ENCODE peak calls at places on chromosomes 4 and X, in nine cellular contexts. W is HepG2, B is IMR-90, T is transverse colon, Q is adrenal gland, A is breast epithelium, C is uterus, Z is heart left ventricle, X is GM12892. G is an unnamed sample.
A peak's percentile ranks its signal among the peaks of the same experiment; 100 is the strongest.

GRCh38 chr4:81359207-81359606 is 112.5 kb downstream of the RASGEF1B start:
- DNase-seq in W (no peak), B (peak; percentile 70), T (no peak), Q (no peak), A (no peak), C (no peak), Z (no peak), X (no peak), G (no peak)

GRCh38 chrX:46965125-46965758 is 53.0 kb downstream of the JADE3 start:
- DNase-seq in W (no peak), B (peak; percentile 73), T (no peak), Q (no peak), A (no peak), C (no peak), Z (no peak), X (no peak), G (no peak)

GRCh38 chrX:57329008-57329407 is 42.5 kb downstream of the FAAH2 start:
- DNase-seq in W (peak; percentile 2), B (no peak), T (no peak), Q (no peak), A (no peak), C (no peak), Z (no peak), X (no peak), G (no peak)

GRCh38 chr4:7020290-7020689 is 22.9 kb upstream of the TADA2B start:
- DNase-seq in W (no peak), B (no peak), T (no peak), Q (no peak), A (no peak), C (no peak), Z (no peak), X (no peak), G (no peak)

GRCh38 chr4:33722800-33723511 is 2521.4 kb downstream of the ARAP2 start:
- DNase-seq in W (no peak), B (no peak), T (no peak), Q (no peak), A (no peak), C (no peak), Z (no peak), X (no peak), G (no peak)

GRCh38 chr4:52914051-52914605 is 52.0 kb downstream of the RASL11B start:
- DNase-seq in W (peak; percentile 27), B (peak; percentile 89), T (no peak), Q (peak; percentile 82), A (no peak), C (no peak), Z (no peak), X (no peak), G (no peak)

GRCh38 chrX:81259008-81259713 is 57.3 kb downstream of the SH3BGRL start:
- DNase-seq in W (no peak), B (peak; percentile 67), T (no peak), Q (no peak), A (no peak), C (no peak), Z (peak; percentile 7), X (no peak), G (no peak)

GRCh38 chrX:1390621-1391369 is 1.1 kb downstream of the SLC25A6 start:
- DNase-seq in W (no peak), B (no peak), T (peak; percentile 13), Q (peak; percentile 50), A (peak; percentile 43), C (no peak), Z (no peak), X (no peak), G (no peak)

GRCh38 chrX:76183289-76184057 is 10.6 kb downstream of the PBDC1 start:
- DNase-seq in W (peak; percentile 59), B (peak; percentile 94), T (no peak), Q (no peak), A (no peak), C (no peak), Z (no peak), X (no peak), G (no peak)

GRCh38 chr4:159946983-159947645 is 844.2 kb downstream of the RAPGEF2 start:
- DNase-seq in W (peak; percentile 52), B (peak; percentile 45), T (no peak), Q (no peak), A (no peak), C (no peak), Z (no peak), X (no peak), G (no peak)

GRCh38 chrX:100798815-100799214 is 21.4 kb upstream of the CSTF2 start:
- DNase-seq in W (no peak), B (no peak), T (no peak), Q (no peak), A (no peak), C (no peak), Z (no peak), X (no peak), G (no peak)

GRCh38 chrX:15202458-15203177 is 67.3 kb downstream of the ASB9 start:
- DNase-seq in W (no peak), B (no peak), T (no peak), Q (no peak), A (no peak), C (no peak), Z (no peak), X (no peak), G (no peak)

GRCh38 chrX:21907250-21907649 is 33.3 kb upstream of the SMS start:
- DNase-seq in W (no peak), B (peak; percentile 30), T (no peak), Q (no peak), A (no peak), C (no peak), Z (no peak), X (no peak), G (no peak)

GRCh38 chr4:118911162-118911791 is 22.6 kb downstream of the SYNPO2 start:
- DNase-seq in W (no peak), B (peak; percentile 78), T (no peak), Q (no peak), A (no peak), C (no peak), Z (no peak), X (no peak), G (no peak)

GRCh38 chrX:153926863-153927685 is 1.0 kb upstream of the ARHGAP4 start:
- DNase-seq in W (peak; percentile 72), B (peak; percentile 10), T (peak; percentile 77), Q (peak; percentile 86), A (no peak), C (no peak), Z (peak; percentile 57), X (peak; percentile 85), G (no peak)
- TF ChIP-seq POLR2A in W (no peak), B (peak; percentile 27), T (no peak), Q (no peak), A (no peak), C (no peak), Z (no peak), X (peak; percentile 80), G (no peak)

GRCh38 chr4:166195101-166195500 is 322.1 kb downstream of the TLL1 start:
- DNase-seq in W (no peak), B (no peak), T (no peak), Q (no peak), A (no peak), C (no peak), Z (no peak), X (no peak), G (no peak)

GRCh38 chr4:166197166-166197565 is 324.1 kb downstream of the TLL1 start:
- DNase-seq in W (no peak), B (no peak), T (no peak), Q (no peak), A (no peak), C (no peak), Z (no peak), X (no peak), G (no peak)

GRCh38 chr4:166198921-166199320 is 325.9 kb downstream of the TLL1 start:
- DNase-seq in W (no peak), B (no peak), T (no peak), Q (no peak), A (no peak), C (no peak), Z (no peak), X (no peak), G (no peak)

GRCh38 chr4:166198516-166198915 is 325.5 kb downstream of the TLL1 start:
- DNase-seq in W (no peak), B (no peak), T (no peak), Q (no peak), A (no peak), C (no peak), Z (no peak), X (no peak), G (no peak)

DNA sequence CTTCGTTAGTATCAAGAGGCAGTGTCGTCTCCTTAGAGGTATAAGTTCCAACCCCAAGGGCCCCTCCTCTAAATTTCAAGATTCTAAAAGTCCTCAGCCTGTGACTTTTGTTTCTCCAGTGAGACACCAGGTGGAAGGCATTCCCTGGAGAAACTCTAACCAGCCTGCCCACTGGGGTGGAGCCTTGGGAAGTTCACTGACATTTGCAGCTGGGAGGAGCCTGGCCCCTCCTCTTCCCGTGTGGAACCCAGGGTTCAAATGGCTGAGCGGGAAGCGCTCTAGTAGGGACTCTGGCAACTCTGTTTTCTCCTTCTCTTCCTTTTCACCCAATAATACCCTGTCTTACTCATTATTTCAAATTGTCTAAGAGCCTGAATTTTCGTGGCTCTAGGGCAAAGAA is 325.0 kb downstream of the TLL1 start:
- DNase-seq in W (no peak), B (no peak), T (no peak), Q (no peak), A (no peak), C (no peak), Z (no peak), X (no peak), G (no peak)
- TF ChIP-seq POLR2A in W (no peak), B (no peak), T (no peak), Q (no peak), A (no peak), C (no peak), Z (no peak), X (no peak), G (no peak)

GRCh38 chrX:17161991-17162390 is 213.0 kb upstream of the NHS start:
- DNase-seq in W (no peak), B (no peak), T (no peak), Q (no peak), A (no peak), C (no peak), Z (no peak), X (no peak), G (no peak)
- TF ChIP-seq POLR2A in W (no peak), B (no peak), T (no peak), Q (no peak), A (no peak), C (no peak), Z (no peak), X (no peak), G (no peak)

DNA sequence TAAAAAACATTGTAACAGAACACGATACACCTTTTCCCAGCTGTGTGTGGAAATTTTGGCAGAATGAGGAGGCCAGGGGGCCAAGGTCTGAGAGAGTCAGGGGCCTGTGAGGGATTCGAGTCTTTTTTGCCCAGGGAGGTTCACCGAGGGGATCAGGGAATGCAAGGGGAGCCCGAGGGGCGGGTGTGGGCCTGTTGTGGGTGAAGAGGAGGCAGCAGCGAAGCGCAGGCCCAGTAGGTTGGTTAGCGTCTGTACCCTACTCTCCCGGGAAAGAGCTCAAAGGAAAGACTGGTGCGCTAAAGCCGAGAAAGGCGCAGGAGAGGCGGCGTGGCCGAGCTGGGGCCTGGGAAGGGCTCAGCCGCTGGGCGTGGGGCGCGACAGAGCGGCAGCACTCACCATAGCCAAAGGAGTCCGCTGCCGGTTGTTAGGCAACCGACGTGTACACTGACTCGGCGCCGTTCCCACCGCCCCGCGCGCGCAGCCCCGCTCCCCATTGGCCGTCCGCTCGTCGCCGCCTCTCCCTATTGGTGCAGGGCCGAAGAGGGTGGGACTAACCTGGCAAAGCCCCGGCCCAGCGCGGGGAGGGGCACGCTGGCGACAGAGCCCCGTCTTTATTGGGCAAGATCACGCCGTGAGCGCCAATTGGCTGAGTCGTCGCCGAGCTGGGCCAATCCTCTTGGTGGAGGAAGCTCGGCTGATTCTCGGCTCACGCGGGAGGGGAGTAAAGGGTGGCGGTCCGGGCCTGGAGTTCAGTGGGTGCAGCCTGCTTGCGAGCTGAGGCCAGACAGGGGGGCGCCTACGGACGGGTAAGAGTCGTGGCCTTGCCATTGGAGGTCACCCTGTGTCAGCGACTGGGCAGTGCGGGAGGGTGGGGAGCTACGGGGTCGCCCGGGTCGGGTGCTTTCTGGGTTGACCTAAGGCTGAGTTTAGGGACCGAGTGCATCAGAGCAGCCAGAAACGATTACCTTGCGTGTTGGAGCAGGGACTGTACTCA is at the start of the genes CETN2 and NSDHL:
- DNase-seq in W (peak; percentile 91), B (peak; percentile 93), T (peak; percentile 96), Q (peak; percentile 97), A (peak; percentile 95), C (peak; percentile 96), Z (peak; percentile 95), X (peak; percentile 86), G (peak; percentile 99)
- TF ChIP-seq POLR2A in W (peak; percentile 77), B (peak; percentile 82), T (peak; percentile 63), Q (no peak), A (no peak), C (no peak), Z (no peak), X (peak; percentile 70), G (no peak)

G was measured in lower leg skin.